ENCODE peak calls at places on chromosomes 5 and 9, in ten cellular contexts. One of them, this sample, is unnamed.

GRCh38 chr5:59193616-59194319 is 610.9 kb downstream of the RAB3C start:
- DNase-seq in RWPE2: peak; percentile 98
- DNase-seq in ovary: no peak
- DNase-seq in psoas muscle: peak; percentile 82
- DNase-seq in A549: peak; percentile 83
- DNase-seq in naive thymus-derived CD4-positive, alpha-beta T cell: no peak
- DNase-seq in left ventricle myocardium inferior: no peak
- DNase-seq in breast epithelium: no peak
- DNase-seq in AG04450: no peak
- DNase-seq in tibial nerve: no peak
- DNase-seq in this sample: no peak

GRCh38 chr9:93681316-93682154 is 105.2 kb downstream of the PHF2 start:
- DNase-seq in breast epithelium: no peak
- DNase-seq in AG04450: no peak
- DNase-seq in left ventricle myocardium inferior: peak; percentile 7
- DNase-seq in tibial nerve: no peak
- DNase-seq in RWPE2: peak; percentile 50
- DNase-seq in A549: no peak
- DNase-seq in psoas muscle: peak; percentile 38
- DNase-seq in naive thymus-derived CD4-positive, alpha-beta T cell: no peak
- DNase-seq in ovary: peak; percentile 23
- DNase-seq in this sample: peak; percentile 26

GRCh38 chr9:15081021-15081753 is 171.0 kb upstream of the FREM1 start:
- DNase-seq in A549: no peak
- DNase-seq in psoas muscle: no peak
- DNase-seq in AG04450: no peak
- DNase-seq in naive thymus-derived CD4-positive, alpha-beta T cell: no peak
- DNase-seq in left ventricle myocardium inferior: no peak
- DNase-seq in ovary: no peak
- DNase-seq in breast epithelium: no peak
- DNase-seq in RWPE2: no peak
- DNase-seq in tibial nerve: no peak
- DNase-seq in this sample: no peak

GRCh38 chr9:96241391-96241809 is 60.6 kb downstream of the HSD17B3 start:
- DNase-seq in naive thymus-derived CD4-positive, alpha-beta T cell: no peak
- DNase-seq in psoas muscle: no peak
- DNase-seq in AG04450: no peak
- DNase-seq in RWPE2: no peak
- DNase-seq in ovary: no peak
- DNase-seq in breast epithelium: peak; percentile 75
- DNase-seq in left ventricle myocardium inferior: no peak
- DNase-seq in tibial nerve: no peak
- DNase-seq in A549: no peak
- DNase-seq in this sample: no peak

GRCh38 chr5:68418230-68418629 is 202.7 kb downstream of the PIK3R1 start:
- DNase-seq in naive thymus-derived CD4-positive, alpha-beta T cell: no peak
- DNase-seq in left ventricle myocardium inferior: no peak
- DNase-seq in tibial nerve: peak; percentile 16
- DNase-seq in ovary: no peak
- DNase-seq in breast epithelium: no peak
- DNase-seq in RWPE2: no peak
- DNase-seq in AG04450: no peak
- DNase-seq in psoas muscle: no peak
- DNase-seq in A549: no peak
- DNase-seq in this sample: no peak

GRCh38 chr5:106397700-106398099 is 1273.0 kb downstream of the EFNA5 start:
- DNase-seq in RWPE2: peak; percentile 61
- DNase-seq in tibial nerve: no peak
- DNase-seq in A549: no peak
- DNase-seq in breast epithelium: peak; percentile 27
- DNase-seq in ovary: no peak
- DNase-seq in psoas muscle: no peak
- DNase-seq in left ventricle myocardium inferior: no peak
- DNase-seq in naive thymus-derived CD4-positive, alpha-beta T cell: no peak
- DNase-seq in AG04450: peak; percentile 78
- DNase-seq in this sample: no peak

GRCh38 chr9:120923620-120924328 is 2.8 kb downstream of the TRAF1 start:
- DNase-seq in AG04450: no peak
- DNase-seq in RWPE2: no peak
- DNase-seq in left ventricle myocardium inferior: no peak
- DNase-seq in breast epithelium: no peak
- DNase-seq in ovary: peak; percentile 6
- DNase-seq in naive thymus-derived CD4-positive, alpha-beta T cell: no peak
- DNase-seq in A549: no peak
- DNase-seq in tibial nerve: no peak
- DNase-seq in psoas muscle: no peak
- DNase-seq in this sample: no peak

GRCh38 chr9:86202338-86202882 is 57.0 kb downstream of the C9orf153 start:
- DNase-seq in RWPE2: no peak
- DNase-seq in ovary: no peak
- DNase-seq in naive thymus-derived CD4-positive, alpha-beta T cell: peak; percentile 14
- DNase-seq in left ventricle myocardium inferior: no peak
- DNase-seq in psoas muscle: no peak
- DNase-seq in AG04450: peak; percentile 20
- DNase-seq in A549: peak; percentile 60
- DNase-seq in tibial nerve: no peak
- DNase-seq in breast epithelium: no peak
- DNase-seq in this sample: no peak

GRCh38 chr5:16935271-16936149 is 578 bp downstream of the MYO10 start:
- DNase-seq in AG04450: no peak
- DNase-seq in RWPE2: peak; percentile 97
- DNase-seq in A549: peak; percentile 41
- DNase-seq in tibial nerve: peak; percentile 21
- DNase-seq in psoas muscle: peak; percentile 59
- DNase-seq in naive thymus-derived CD4-positive, alpha-beta T cell: peak; percentile 16
- DNase-seq in left ventricle myocardium inferior: no peak
- DNase-seq in breast epithelium: peak; percentile 58
- DNase-seq in ovary: no peak
- DNase-seq in this sample: peak; percentile 56

GRCh38 chr5:71892641-71893340 is 173.7 kb downstream of the CARTPT start:
- DNase-seq in ovary: no peak
- DNase-seq in RWPE2: no peak
- DNase-seq in naive thymus-derived CD4-positive, alpha-beta T cell: no peak
- DNase-seq in breast epithelium: no peak
- DNase-seq in AG04450: no peak
- DNase-seq in psoas muscle: no peak
- DNase-seq in left ventricle myocardium inferior: no peak
- DNase-seq in tibial nerve: no peak
- DNase-seq in A549: no peak
- DNase-seq in this sample: no peak

GRCh38 chr5:38453506-38453905 is 102.9 kb downstream of the LIFR start:
- DNase-seq in A549: no peak
- DNase-seq in naive thymus-derived CD4-positive, alpha-beta T cell: peak; percentile 75
- DNase-seq in AG04450: no peak
- DNase-seq in ovary: no peak
- DNase-seq in left ventricle myocardium inferior: no peak
- DNase-seq in psoas muscle: no peak
- DNase-seq in RWPE2: no peak
- DNase-seq in breast epithelium: no peak
- DNase-seq in tibial nerve: no peak
- DNase-seq in this sample: no peak

GRCh38 chr9:124033348-124033747 is 21.8 kb downstream of the LHX2 start:
- DNase-seq in AG04450: no peak
- DNase-seq in breast epithelium: no peak
- DNase-seq in RWPE2: no peak
- DNase-seq in A549: no peak
- DNase-seq in psoas muscle: no peak
- DNase-seq in tibial nerve: no peak
- DNase-seq in left ventricle myocardium inferior: no peak
- DNase-seq in naive thymus-derived CD4-positive, alpha-beta T cell: no peak
- DNase-seq in ovary: no peak
- DNase-seq in this sample: no peak

GRCh38 chr5:172871561-172871960 is 37.5 kb downstream of the ERGIC1 start:
- DNase-seq in left ventricle myocardium inferior: no peak
- DNase-seq in naive thymus-derived CD4-positive, alpha-beta T cell: no peak
- DNase-seq in psoas muscle: peak; percentile 15
- DNase-seq in AG04450: no peak
- DNase-seq in ovary: no peak
- DNase-seq in RWPE2: no peak
- DNase-seq in breast epithelium: no peak
- DNase-seq in tibial nerve: no peak
- DNase-seq in A549: no peak
- DNase-seq in this sample: no peak

GRCh38 chr9:71920456-71921189 is 9.2 kb downstream of the C9orf85 start:
- DNase-seq in naive thymus-derived CD4-positive, alpha-beta T cell: no peak
- DNase-seq in psoas muscle: no peak
- DNase-seq in breast epithelium: no peak
- DNase-seq in RWPE2: no peak
- DNase-seq in AG04450: no peak
- DNase-seq in tibial nerve: no peak
- DNase-seq in left ventricle myocardium inferior: no peak
- DNase-seq in A549: no peak
- DNase-seq in ovary: no peak
- DNase-seq in this sample: no peak

GRCh38 chr5:114391321-114391720 is 29.5 kb downstream of the KCNN2 start:
- DNase-seq in ovary: no peak
- DNase-seq in naive thymus-derived CD4-positive, alpha-beta T cell: no peak
- DNase-seq in AG04450: no peak
- DNase-seq in tibial nerve: no peak
- DNase-seq in psoas muscle: no peak
- DNase-seq in left ventricle myocardium inferior: no peak
- DNase-seq in breast epithelium: no peak
- DNase-seq in A549: no peak
- DNase-seq in RWPE2: no peak
- DNase-seq in this sample: no peak

GRCh38 chr5:36664762-36665161 is 58.4 kb downstream of the SLC1A3 start:
- DNase-seq in AG04450: no peak
- DNase-seq in naive thymus-derived CD4-positive, alpha-beta T cell: no peak
- DNase-seq in ovary: no peak
- DNase-seq in A549: no peak
- DNase-seq in left ventricle myocardium inferior: no peak
- DNase-seq in psoas muscle: no peak
- DNase-seq in breast epithelium: peak; percentile 37
- DNase-seq in RWPE2: no peak
- DNase-seq in tibial nerve: no peak
- DNase-seq in this sample: no peak
- H3K27ac ChIP-seq in AG04450: no peak overlapping the region
- H3K27ac ChIP-seq in naive thymus-derived CD4-positive, alpha-beta T cell: no peak overlapping the region
- H3K27ac ChIP-seq in ovary: no peak overlapping the region
- H3K27ac ChIP-seq in A549: no peak overlapping the region
- H3K27ac ChIP-seq in left ventricle myocardium inferior: peak overlapping the region; percentile 14
- H3K27ac ChIP-seq in psoas muscle: no peak overlapping the region
- H3K27ac ChIP-seq in breast epithelium: peak overlapping the region; percentile 37
- H3K27ac ChIP-seq in RWPE2: peak overlapping the region; percentile 24
- H3K27ac ChIP-seq in tibial nerve: no peak overlapping the region
- H3K27ac ChIP-seq in this sample: no peak overlapping the region

GRCh38 chr5:74669824-74670223 is 15.2 kb upstream of the HEXB start:
- DNase-seq in psoas muscle: no peak
- DNase-seq in A549: no peak
- DNase-seq in AG04450: no peak
- DNase-seq in ovary: no peak
- DNase-seq in left ventricle myocardium inferior: no peak
- DNase-seq in breast epithelium: no peak
- DNase-seq in RWPE2: no peak
- DNase-seq in tibial nerve: no peak
- DNase-seq in naive thymus-derived CD4-positive, alpha-beta T cell: no peak
- DNase-seq in this sample: no peak

GRCh38 chr5:74670377-74671038 is 14.5 kb upstream of the HEXB start:
- DNase-seq in tibial nerve: no peak
- DNase-seq in breast epithelium: no peak
- DNase-seq in ovary: no peak
- DNase-seq in RWPE2: no peak
- DNase-seq in left ventricle myocardium inferior: no peak
- DNase-seq in psoas muscle: no peak
- DNase-seq in AG04450: no peak
- DNase-seq in A549: no peak
- DNase-seq in naive thymus-derived CD4-positive, alpha-beta T cell: no peak
- DNase-seq in this sample: no peak

GRCh38 chr5:74665246-74665645 is 19.8 kb upstream of the HEXB start:
- DNase-seq in breast epithelium: no peak
- DNase-seq in psoas muscle: no peak
- DNase-seq in A549: no peak
- DNase-seq in naive thymus-derived CD4-positive, alpha-beta T cell: no peak
- DNase-seq in ovary: no peak
- DNase-seq in left ventricle myocardium inferior: no peak
- DNase-seq in AG04450: no peak
- DNase-seq in tibial nerve: no peak
- DNase-seq in RWPE2: no peak
- DNase-seq in this sample: no peak

GRCh38 chr5:74667396-74667795 is 17.6 kb upstream of the HEXB start:
- DNase-seq in naive thymus-derived CD4-positive, alpha-beta T cell: no peak
- DNase-seq in breast epithelium: no peak
- DNase-seq in RWPE2: no peak
- DNase-seq in tibial nerve: no peak
- DNase-seq in AG04450: no peak
- DNase-seq in psoas muscle: no peak
- DNase-seq in A549: no peak
- DNase-seq in left ventricle myocardium inferior: no peak
- DNase-seq in ovary: no peak
- DNase-seq in this sample: no peak

GRCh38 chr5:74665823-74666222 is 19.2 kb upstream of the HEXB start:
- DNase-seq in psoas muscle: no peak
- DNase-seq in left ventricle myocardium inferior: no peak
- DNase-seq in RWPE2: no peak
- DNase-seq in naive thymus-derived CD4-positive, alpha-beta T cell: no peak
- DNase-seq in A549: no peak
- DNase-seq in tibial nerve: no peak
- DNase-seq in breast epithelium: no peak
- DNase-seq in ovary: no peak
- DNase-seq in AG04450: no peak
- DNase-seq in this sample: no peak
- H3K4me3 ChIP-seq in psoas muscle: no peak overlapping the region
- H3K4me3 ChIP-seq in left ventricle myocardium inferior: no peak overlapping the region
- H3K4me3 ChIP-seq in RWPE2: no peak overlapping the region
- H3K4me3 ChIP-seq in naive thymus-derived CD4-positive, alpha-beta T cell: no peak overlapping the region
- H3K4me3 ChIP-seq in A549: no peak overlapping the region
- H3K4me3 ChIP-seq in tibial nerve: no peak overlapping the region
- H3K4me3 ChIP-seq in breast epithelium: no peak overlapping the region
- H3K4me3 ChIP-seq in ovary: no peak overlapping the region
- H3K4me3 ChIP-seq in AG04450: no peak overlapping the region
- H3K4me3 ChIP-seq in this sample: no peak overlapping the region

GRCh38 chr5:88870280-88870679 is 12.7 kb downstream of the MEF2C start:
- DNase-seq in breast epithelium: no peak
- DNase-seq in left ventricle myocardium inferior: no peak
- DNase-seq in tibial nerve: no peak
- DNase-seq in ovary: no peak
- DNase-seq in A549: no peak
- DNase-seq in naive thymus-derived CD4-positive, alpha-beta T cell: no peak
- DNase-seq in AG04450: no peak
- DNase-seq in psoas muscle: no peak
- DNase-seq in RWPE2: no peak
- DNase-seq in this sample: no peak
- H3K27ac ChIP-seq in breast epithelium: no peak overlapping the region
- H3K27ac ChIP-seq in left ventricle myocardium inferior: no peak overlapping the region
- H3K27ac ChIP-seq in tibial nerve: no peak overlapping the region
- H3K27ac ChIP-seq in ovary: no peak overlapping the region
- H3K27ac ChIP-seq in A549: no peak overlapping the region
- H3K27ac ChIP-seq in naive thymus-derived CD4-positive, alpha-beta T cell: no peak overlapping the region
- H3K27ac ChIP-seq in AG04450: no peak overlapping the region
- H3K27ac ChIP-seq in psoas muscle: peak overlapping the region; percentile 25
- H3K27ac ChIP-seq in RWPE2: no peak overlapping the region
- H3K27ac ChIP-seq in this sample: no peak overlapping the region

DNA sequence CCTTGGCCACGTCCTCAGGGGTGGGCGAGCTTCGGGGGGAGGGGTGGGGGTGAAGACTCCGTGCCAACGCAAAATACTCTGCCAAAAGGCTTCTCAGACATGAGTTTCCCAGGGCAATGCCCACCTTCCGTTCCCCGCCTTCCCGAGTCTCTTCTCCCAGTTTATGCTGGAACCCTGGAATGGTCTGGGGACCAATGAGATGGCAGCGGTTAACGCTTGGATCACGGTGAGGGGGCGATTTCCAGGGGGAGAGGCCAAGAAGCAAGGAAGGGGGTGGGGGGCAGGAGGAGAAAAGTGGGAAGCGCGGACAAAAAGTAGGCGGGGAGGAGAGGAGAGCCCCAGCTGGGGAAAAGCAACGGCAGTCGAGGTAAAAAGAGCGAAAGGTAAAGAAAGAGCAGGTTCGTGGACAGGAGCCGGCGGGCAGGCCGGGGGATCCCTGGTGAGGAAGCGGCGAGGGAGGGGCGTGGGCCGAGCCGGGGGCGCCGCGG is 593 bp upstream of the SNCAIP start:
- DNase-seq in AG04450: no peak
- DNase-seq in RWPE2: no peak
- DNase-seq in A549: no peak
- DNase-seq in naive thymus-derived CD4-positive, alpha-beta T cell: no peak
- DNase-seq in ovary: peak; percentile 65
- DNase-seq in left ventricle myocardium inferior: no peak
- DNase-seq in tibial nerve: no peak
- DNase-seq in breast epithelium: no peak
- DNase-seq in psoas muscle: no peak
- DNase-seq in this sample: no peak
- H3K4me3 ChIP-seq in AG04450: peak overlapping the region; percentile 75
- H3K4me3 ChIP-seq in RWPE2: peak overlapping the region; percentile 32
- H3K4me3 ChIP-seq in A549: peak overlapping the region; percentile 53
- H3K4me3 ChIP-seq in naive thymus-derived CD4-positive, alpha-beta T cell: no peak overlapping the region
- H3K4me3 ChIP-seq in ovary: peak overlapping the region; percentile 86
- H3K4me3 ChIP-seq in left ventricle myocardium inferior: peak overlapping the region; percentile 76
- H3K4me3 ChIP-seq in tibial nerve: peak overlapping the region; percentile 47
- H3K4me3 ChIP-seq in breast epithelium: peak overlapping the region; percentile 70
- H3K4me3 ChIP-seq in psoas muscle: peak overlapping the region; percentile 55
- H3K4me3 ChIP-seq in this sample: peak overlapping the region; percentile 66

This sample was measured in lung.